ENCODE peak calls at places on chromosome 18, in five cellular contexts. Z, H, L, D and M are unnamed samples.

GRCh38 chr18:66511810-66512209 is 92.1 kb downstream of the CDH19 start:
- DNase-seq in Z (no peak), H (no peak), L (no peak), D (no peak), M (no peak)

GRCh38 chr18:31498450-31499156 is 626 bp downstream of the DSG2 start:
- DNase-seq in L (no peak), D (no peak), Z (no peak), H (no peak), M (no peak)

GRCh38 chr18:22543764-22544163 is 126.0 kb upstream of the CTAGE1 start:
- DNase-seq in D (peak; percentile 51), L (peak; percentile 79), Z (no peak), H (no peak), M (no peak)

GRCh38 chr18:48409591-48410094 is 460 bp upstream of the ZBTB7C start:
- DNase-seq in D (peak; percentile 15), L (peak; percentile 82), H (no peak), Z (no peak), M (no peak)

GRCh38 chr18:3715223-3716080 is 265.5 kb downstream of the TGIF1 start:
- DNase-seq in L (no peak), D (no peak), Z (no peak), H (no peak), M (no peak)

GRCh38 chr18:80022613-80023012 is 11.6 kb upstream of the RBFA start:
- DNase-seq in Z (no peak), H (no peak), L (no peak), D (peak; percentile 5), M (no peak)

GRCh38 chr18:45049548-45050307 is 369.0 kb downstream of the SETBP1 start:
- DNase-seq in Z (no peak), H (no peak), L (no peak), D (no peak), M (no peak)

GRCh38 chr18:14086459-14087231 is 45.6 kb downstream of the ZNF519 start:
- DNase-seq in L (no peak), D (peak; percentile 16), Z (no peak), H (no peak), M (no peak)

GRCh38 chr18:59268127-59268721 is 5.0 kb downstream of the RAX start:
- DNase-seq in H (no peak), Z (no peak), L (no peak), D (no peak), M (no peak)

GRCh38 chr18:35143615-35144596 is 96.9 kb upstream of the ZNF397 start:
- DNase-seq in L (peak; percentile 69), H (no peak), D (peak; percentile 49), Z (peak; percentile 28), M (peak; percentile 23)

GRCh38 chr18:35500113-35500512 is 2.4 kb upstream of the INO80C start:
- DNase-seq in H (no peak), Z (no peak), L (no peak), D (no peak), M (no peak)